ENCODE peak calls at places on chromosomes 4 and X, in six cellular contexts. A, K, E, M, Z and U are unnamed samples.

GRCh38 chr4:10746371-10747143 is 62.0 kb upstream of the CLNK start:
- DNase-seq in A (no peak), K (no peak), E (no peak), M (no peak), Z (no peak), U (no peak)

GRCh38 chrX:149830192-149830873 is 48.6 kb downstream of the MAGEA9 start:
- DNase-seq in A (peak; percentile 7), K (no peak), E (no peak), M (no peak), Z (peak; percentile 32), U (no peak)

GRCh38 chrX:120274958-120275357 is 24.3 kb downstream of the ZBTB33 start:
- DNase-seq in A (no peak), K (no peak), E (no peak), M (no peak), Z (no peak), U (no peak)

GRCh38 chr4:95672811-95673210 is 124.0 kb upstream of the UNC5C start:
- DNase-seq in A (no peak), K (no peak), E (no peak), M (no peak), Z (no peak), U (no peak)

GRCh38 chr4:153188966-153189801 is 15.1 kb upstream of the TRIM2 start:
- DNase-seq in A (no peak), K (no peak), E (no peak), M (no peak), Z (no peak), U (no peak)

GRCh38 chr4:177384856-177385396 is 57.3 kb downstream of the AGA start:
- DNase-seq in A (no peak), K (no peak), E (no peak), M (no peak), Z (no peak), U (no peak)

GRCh38 chr4:120718979-120719566 is 203.5 kb downstream of the PRDM5 start:
- DNase-seq in A (no peak), K (peak; percentile 22), E (no peak), M (no peak), Z (peak; percentile 26), U (no peak)

GRCh38 chrX:41449138-41449537 is 2.0 kb downstream of the NYX start:
- DNase-seq in A (no peak), K (no peak), E (no peak), M (no peak), Z (no peak), U (no peak)

GRCh38 chrX:70613295-70613694 is 168.7 kb downstream of the DLG3 start:
- DNase-seq in A (no peak), K (no peak), E (no peak), M (no peak), Z (no peak), U (no peak)

GRCh38 chr4:159360549-159360948 is 257.7 kb downstream of the RAPGEF2 start:
- DNase-seq in A (no peak), K (no peak), E (no peak), M (no peak), Z (no peak), U (no peak)

GRCh38 chr4:6942238-6942800 is 32.7 kb downstream of the TBC1D14 start:
- DNase-seq in A (peak; percentile 19), K (no peak), E (peak; percentile 59), M (no peak), Z (peak; percentile 67), U (peak; percentile 8)

GRCh38 chr4:26201119-26201518 is 119.7 kb upstream of the RBPJ start:
- DNase-seq in A (no peak), K (no peak), E (no peak), M (no peak), Z (no peak), U (no peak)

GRCh38 chr4:54585321-54586000 is 72.3 kb upstream of the KIT start:
- DNase-seq in A (no peak), K (no peak), E (no peak), M (no peak), Z (no peak), U (no peak)

GRCh38 chr4:74654230-74654681 is 140.1 kb downstream of the BTC start:
- DNase-seq in A (no peak), K (no peak), E (no peak), M (no peak), Z (no peak), U (no peak)

GRCh38 chr4:535181-535923 is 36.3 kb downstream of the PIGG start:
- DNase-seq in A (no peak), K (no peak), E (peak; percentile 66), M (no peak), Z (no peak), U (no peak)

GRCh38 chr4:3475713-3476260 is 12.7 kb downstream of the DOK7 start:
- DNase-seq in A (no peak), K (no peak), E (no peak), M (no peak), Z (no peak), U (no peak)

GRCh38 chrX:101619336-101619735 is 1.5 kb upstream of the ARMCX6 start:
- DNase-seq in A (no peak), K (peak; percentile 13), E (no peak), M (no peak), Z (peak; percentile 10), U (no peak)

GRCh38 chr4:114103908-114104307 is 124.5 kb upstream of the ARSJ start:
- DNase-seq in A (no peak), K (no peak), E (no peak), M (no peak), Z (no peak), U (no peak)

GRCh38 chr4:139768913-139769312 is 103.3 kb downstream of the MGST2 start:
- DNase-seq in A (no peak), K (no peak), E (no peak), M (no peak), Z (no peak), U (no peak)

GRCh38 chr4:161466321-161466720 is 697.5 kb downstream of the FSTL5 start:
- DNase-seq in A (no peak), K (no peak), E (no peak), M (no peak), Z (no peak), U (no peak)

GRCh38 chrX:118823263-118824172 is at the start of gene ZCCHC12:
- DNase-seq in A (peak; percentile 9), K (peak; percentile 82), E (no peak), M (peak; percentile 69), Z (peak; percentile 49), U (peak; percentile 25)

GRCh38 chr4:133000012-133000411 is 149.1 kb upstream of the PCDH10 start:
- DNase-seq in A (no peak), K (no peak), E (no peak), M (no peak), Z (no peak), U (no peak)

GRCh38 chr4:159434496-159435241 is 331.8 kb downstream of the RAPGEF2 start:
- DNase-seq in A (no peak), K (no peak), E (no peak), M (no peak), Z (no peak), U (no peak)

GRCh38 chr4:79585834-79586233 is 177.8 kb upstream of the GK2 start:
- DNase-seq in A (no peak), K (no peak), E (no peak), M (no peak), Z (no peak), U (no peak)

GRCh38 chrX:144275826-144276225 is 392.0 kb downstream of the UBE2NL start:
- DNase-seq in A (no peak), K (no peak), E (no peak), M (no peak), Z (no peak), U (no peak)

GRCh38 chr4:89939994-89940393 is 45.3 kb downstream of the MMRN1 start:
- DNase-seq in A (no peak), K (peak; percentile 87), E (no peak), M (peak; percentile 83), Z (no peak), U (no peak)

GRCh38 chr4:108592674-108592986 is 27.7 kb upstream of the RPL34 start:
- DNase-seq in A (no peak), K (peak; percentile 49), E (no peak), M (peak; percentile 10), Z (no peak), U (no peak)

GRCh38 chr4:83231620-83232056 is 53.0 kb downstream of the COQ2 start:
- DNase-seq in A (no peak), K (no peak), E (no peak), M (no peak), Z (peak; percentile 51), U (no peak)

GRCh38 chrX:65877953-65878352 is 161.9 kb downstream of the VSIG4 start:
- DNase-seq in A (no peak), K (no peak), E (no peak), M (no peak), Z (no peak), U (no peak)

GRCh38 chr4:155903453-155903852 is at the start of gene TDO2:
- DNase-seq in A (no peak), K (no peak), E (no peak), M (no peak), Z (no peak), U (no peak)

GRCh38 chr4:89175611-89176010 is 64.3 kb downstream of the TIGD2 start:
- DNase-seq in A (no peak), K (no peak), E (no peak), M (no peak), Z (no peak), U (no peak)

GRCh38 chr4:1520145-1520661 is 114.0 kb upstream of the NKX1-1 start:
- DNase-seq in A (no peak), K (no peak), E (peak; percentile 69), M (no peak), Z (no peak), U (no peak)

GRCh38 chr4:99352602-99353580 is at the start of gene ADH1C:
- DNase-seq in A (no peak), K (no peak), E (no peak), M (no peak), Z (no peak), U (no peak)

GRCh38 chr4:89434364-89434988 is 126.9 kb upstream of the GPRIN3 start:
- DNase-seq in A (no peak), K (peak; percentile 49), E (no peak), M (peak; percentile 25), Z (no peak), U (no peak)